ENCODE peak calls at places on chromosome 10, in five cellular contexts. G is cardiac fibroblast, K is GM10248, J is spleen, E is GM20000. U is an unnamed sample.

GRCh38 chr10:30270247-30270646 is 78.8 kb downstream of the MTPAP start:
- DNase-seq in G (peak; percentile 18), K (no peak), J (no peak), E (no peak), U (peak; percentile 36)

GRCh38 chr10:122044045-122044661 is 55.2 kb downstream of the TACC2 start:
- DNase-seq in G (no peak), K (no peak), J (peak; percentile 18), E (no peak), U (peak; percentile 42)

GRCh38 chr10:15237351-15237750 is 68.9 kb upstream of the NMT2 start:
- DNase-seq in G (peak; percentile 85), K (no peak), J (no peak), E (no peak), U (peak; percentile 58)

GRCh38 chr10:112953075-112953501 is 3.0 kb downstream of the TCF7L2 start:
- DNase-seq in G (peak; percentile 45), K (no peak), J (peak; percentile 80), E (no peak), U (peak; percentile 46)

GRCh38 chr10:89540550-89540949 is 5.2 kb upstream of the SLC16A12 start:
- DNase-seq in G (peak; percentile 65), K (no peak), J (no peak), E (no peak), U (peak; percentile 42)

GRCh38 chr10:89279449-89279869 is 22.4 kb upstream of the IFIT2 start:
- DNase-seq in G (peak; percentile 67), K (no peak), J (no peak), E (no peak), U (peak; percentile 81)

GRCh38 chr10:103688451-103688850 is 166.9 kb downstream of the SH3PXD2A start:
- DNase-seq in G (no peak), K (no peak), J (no peak), E (no peak), U (peak; percentile 53)

GRCh38 chr10:62112325-62112724 is 156.3 kb downstream of the RTKN2 start:
- DNase-seq in G (no peak), K (no peak), J (no peak), E (no peak), U (no peak)

GRCh38 chr10:118207470-118208007 is 134.6 kb downstream of the FAM204A start:
- DNase-seq in G (no peak), K (no peak), J (no peak), E (no peak), U (no peak)

GRCh38 chr10:121154846-121155245 is 303.7 kb downstream of the WDR11 start:
- DNase-seq in G (no peak), K (no peak), J (no peak), E (no peak), U (no peak)

GRCh38 chr10:6364893-6365292 is 162.2 kb downstream of the PFKFB3 start:
- DNase-seq in G (no peak), K (no peak), J (no peak), E (no peak), U (peak; percentile 8)

GRCh38 chr10:57593983-57594573 is 673.6 kb downstream of the IPMK start:
- DNase-seq in G (no peak), K (no peak), J (no peak), E (no peak), U (no peak)
- TF ChIP-seq CTCF in G (peak; percentile 4), K (no peak), J (no peak), E (no peak), U (peak; percentile 26)

DNA sequence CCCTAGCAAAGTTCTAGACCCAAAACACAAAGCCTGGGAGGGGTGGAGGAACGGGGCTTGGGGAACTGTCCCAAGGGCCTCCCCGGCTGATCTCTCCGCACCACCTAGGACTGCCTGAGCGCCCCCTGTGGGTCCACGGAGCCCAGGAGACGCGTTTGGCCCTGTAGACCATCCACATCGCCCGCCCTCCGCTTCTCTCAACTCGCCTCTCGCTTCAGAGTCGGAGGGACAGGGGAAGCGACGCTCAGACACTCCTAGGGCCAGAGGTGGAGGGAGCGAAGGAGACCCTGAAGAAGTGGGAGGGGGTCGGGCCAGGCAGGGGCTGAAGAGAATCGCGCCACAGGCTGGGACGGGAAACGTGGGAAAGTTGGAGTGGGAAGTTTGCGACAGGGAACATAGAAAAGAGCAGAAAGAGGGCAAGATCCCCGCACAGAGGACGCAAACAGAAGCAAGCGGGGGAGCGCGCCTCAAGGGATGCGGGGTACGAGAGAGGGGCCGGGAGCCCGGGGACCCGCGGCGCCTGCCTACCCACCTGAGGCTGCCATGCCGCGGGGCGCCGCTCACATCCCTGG is 378 bp downstream of the PIK3AP1 start:
- DNase-seq in G (no peak), K (peak; percentile 80), J (peak; percentile 96), E (peak; percentile 88), U (no peak)
- TF ChIP-seq CTCF in G (peak; percentile 3), K (peak; percentile 96), J (peak; percentile 69), E (peak; percentile 92), U (peak; percentile 29)

DNA sequence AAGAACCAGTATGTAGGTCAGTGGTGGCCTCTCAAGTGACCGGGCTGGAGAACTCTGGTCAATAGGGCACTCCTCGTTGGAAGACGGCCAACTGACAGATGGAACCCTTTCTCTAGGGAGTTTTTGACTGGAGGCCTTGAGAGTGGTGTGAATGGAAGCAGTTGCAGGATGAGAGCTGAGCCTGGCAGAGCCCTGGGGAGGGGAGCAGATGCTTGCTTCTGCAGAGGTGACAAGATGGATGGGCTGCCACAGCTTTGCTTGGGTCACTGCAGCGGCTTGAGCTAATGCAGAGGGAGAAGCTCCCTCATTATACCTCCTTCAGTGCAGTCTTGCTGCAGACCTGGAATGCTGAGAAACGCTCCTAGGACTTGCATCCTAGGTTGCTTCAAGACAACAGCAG is 192.9 kb downstream of the SEC23IP start:
- DNase-seq in G (no peak), K (no peak), J (no peak), E (no peak), U (no peak)
- TF ChIP-seq CTCF in G (no peak), K (no peak), J (no peak), E (no peak), U (no peak)

GRCh38 chr10:843703-844102 is 87.8 kb downstream of the LARP4B start:
- DNase-seq in G (peak; percentile 27), K (no peak), J (no peak), E (no peak), U (peak; percentile 37)

GRCh38 chr10:845526-845925 is 86.0 kb downstream of the LARP4B start:
- DNase-seq in G (no peak), K (no peak), J (no peak), E (no peak), U (no peak)

GRCh38 chr10:841535-841934 is 90.0 kb downstream of the LARP4B start:
- DNase-seq in G (no peak), K (no peak), J (no peak), E (no peak), U (no peak)

GRCh38 chr10:842795-843194 is 88.7 kb downstream of the LARP4B start:
- DNase-seq in G (no peak), K (no peak), J (no peak), E (no peak), U (no peak)

GRCh38 chr10:844552-844951 is 87.0 kb downstream of the LARP4B start:
- DNase-seq in G (peak; percentile 85), K (no peak), J (no peak), E (no peak), U (peak; percentile 57)
- TF ChIP-seq CTCF in G (no peak), K (no peak), J (no peak), E (no peak), U (no peak)

GRCh38 chr10:130686680-130687300 is 550.6 kb downstream of the GLRX3 start:
- DNase-seq in G (no peak), K (no peak), J (no peak), E (no peak), U (peak; percentile 31)
- TF ChIP-seq CTCF in G (no peak), K (no peak), J (peak; percentile 23), E (no peak), U (peak; percentile 44)

GRCh38 chr10:63462442-63462841 is 3.3 kb downstream of the JMJD1C start:
- DNase-seq in G (no peak), K (no peak), J (no peak), E (no peak), U (no peak)

GRCh38 chr10:63464402-63465292 is 1.1 kb downstream of the JMJD1C start:
- DNase-seq in G (peak; percentile 46), K (no peak), J (no peak), E (peak; percentile 17), U (peak; percentile 48)

GRCh38 chr10:63467833-63468232 is 2.1 kb upstream of the JMJD1C start:
- DNase-seq in G (no peak), K (no peak), J (no peak), E (no peak), U (no peak)

GRCh38 chr10:63466168-63466935 is 575 bp upstream of the JMJD1C start:
- DNase-seq in G (peak; percentile 72), K (peak; percentile 47), J (peak; percentile 85), E (peak; percentile 54), U (peak; percentile 70)

GRCh38 chr10:63465293-63466167 is at the start of gene JMJD1C:
- DNase-seq in G (peak; percentile 80), K (peak; percentile 83), J (peak; percentile 95), E (peak; percentile 88), U (peak; percentile 90)
- TF ChIP-seq CTCF in G (no peak), K (no peak), J (no peak), E (no peak), U (no peak)

DNA sequence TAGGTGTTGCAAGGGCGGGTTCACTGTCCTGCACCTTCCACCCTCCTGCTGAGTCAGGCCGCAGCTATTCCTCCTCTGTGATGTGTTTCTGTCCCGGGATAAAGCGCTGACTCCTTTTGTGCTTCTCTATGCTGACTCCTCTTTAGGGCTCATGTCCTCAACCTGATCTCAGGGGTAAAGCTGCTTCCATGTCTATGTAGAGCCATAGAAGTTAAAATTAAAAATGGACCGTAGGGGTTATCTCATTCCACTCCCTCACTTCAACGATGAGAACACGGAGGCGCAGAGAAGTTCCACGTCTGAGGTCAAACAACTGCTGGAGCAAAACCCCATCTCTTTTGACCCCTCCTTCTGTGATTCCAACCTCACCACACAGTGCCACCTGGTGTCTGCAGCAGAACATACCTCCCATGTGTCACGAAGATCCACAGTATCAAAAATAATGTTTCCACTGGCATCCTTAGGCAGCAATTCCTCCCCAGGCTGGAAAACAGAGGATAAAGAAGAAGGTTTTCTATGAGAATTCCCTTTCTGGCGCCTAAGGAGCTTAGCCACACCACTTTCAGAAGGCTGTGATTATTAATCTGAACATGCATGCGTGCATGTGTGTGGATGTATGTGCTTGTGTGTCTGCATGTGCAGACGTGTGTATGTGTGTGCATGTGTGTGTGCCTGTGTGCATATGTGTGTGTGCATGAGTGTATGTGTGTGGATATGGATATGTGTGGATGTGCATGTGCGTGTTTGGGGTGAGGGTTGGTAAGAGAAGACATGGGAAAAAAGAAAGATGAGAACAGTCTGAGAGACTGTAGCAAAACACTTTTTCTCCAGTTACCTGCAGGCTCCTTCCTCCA is 81.2 kb upstream of the UCN3 start:
- DNase-seq in G (peak; percentile 85), K (no peak), J (no peak), E (peak; percentile 24), U (peak; percentile 73)
- TF ChIP-seq CTCF in G (peak; percentile 69), K (peak; percentile 44), J (peak; percentile 39), E (peak; percentile 35), U (peak; percentile 86)

DNA sequence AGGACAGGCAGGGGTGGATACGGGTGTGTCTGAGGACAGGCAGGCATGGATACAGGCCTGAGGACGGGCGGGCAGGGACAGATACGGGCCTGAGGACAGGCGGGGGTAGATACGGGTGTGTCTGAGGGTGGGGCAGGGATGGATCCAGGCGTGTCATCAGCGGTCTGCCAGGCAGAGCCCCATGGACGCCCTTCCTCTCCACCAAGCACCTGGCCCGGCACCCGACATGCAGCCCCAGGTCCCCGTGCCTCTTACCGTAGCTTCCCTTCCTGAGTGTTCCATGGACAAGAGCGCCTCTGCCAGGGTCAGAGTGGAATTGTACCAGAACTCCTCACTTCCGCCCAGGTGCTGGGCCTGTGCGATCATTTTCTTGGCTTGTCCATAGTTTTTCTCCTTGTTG is 74.6 kb upstream of the NKX6-2 start:
- DNase-seq in G (no peak), K (no peak), J (peak; percentile 66), E (no peak), U (no peak)
- TF ChIP-seq CTCF in G (no peak), K (no peak), J (no peak), E (no peak), U (no peak)